ENCODE peak calls at places on chromosomes 16 and 17, in seven cellular contexts. H is thoracic aorta; V is foreskin fibroblast; D is mucosa of descending colon; Q is nephron progenitor cell; W is CD4-positive, alpha-beta T cell; E is neural crest cell. X is an unnamed sample.

GRCh38 chr17:32222621-32223020 is 43.0 kb upstream of the RHBDL3 start:
- DNase-seq in H (no peak), V (no peak), D (no peak), Q (no peak), W (no peak), E (no peak), X (no peak)

GRCh38 chr16:57680842-57681241 is 12.7 kb downstream of the ADGRG3 start:
- DNase-seq in H (no peak), V (no peak), D (no peak), Q (no peak), W (no peak), E (no peak), X (no peak)

GRCh38 chr17:42472709-42473521 is 14.2 kb downstream of the ATP6V0A1 start:
- DNase-seq in H (no peak), V (peak), D (no peak), Q (no peak), W (no peak), E (no peak), X (no peak)

GRCh38 chr16:80563807-80564206 is 23.0 kb downstream of the DYNLRB2 start:
- DNase-seq in H (no peak), V (no peak), D (no peak), Q (no peak), W (no peak), E (no peak), X (no peak)

GRCh38 chr16:84177740-84178070 is 9.2 kb downstream of the TAF1C start:
- DNase-seq in H (peak), V (peak), D (no peak), Q (no peak), W (no peak), E (no peak), X (no peak)

GRCh38 chr16:49462356-49462988 is 88.9 kb downstream of the C16orf78 start:
- DNase-seq in H (no peak), V (no peak), D (no peak), Q (no peak), W (no peak), E (no peak), X (no peak)

GRCh38 chr17:76079577-76080206 is 710 bp downstream of the ZACN start:
- DNase-seq in H (no peak), V (no peak), D (peak), Q (peak), W (no peak), E (no peak), X (peak)

GRCh38 chr17:36600936-36601302 is 464 bp upstream of the MRM1 start:
- DNase-seq in H (no peak), V (no peak), D (no peak), Q (no peak), W (no peak), E (no peak), X (no peak)

GRCh38 chr16:588639-588888 is 1.3 kb upstream of the RAB40C start:
- DNase-seq in H (peak), V (peak), D (peak), Q (peak), W (peak), E (peak), X (no peak)

DNA sequence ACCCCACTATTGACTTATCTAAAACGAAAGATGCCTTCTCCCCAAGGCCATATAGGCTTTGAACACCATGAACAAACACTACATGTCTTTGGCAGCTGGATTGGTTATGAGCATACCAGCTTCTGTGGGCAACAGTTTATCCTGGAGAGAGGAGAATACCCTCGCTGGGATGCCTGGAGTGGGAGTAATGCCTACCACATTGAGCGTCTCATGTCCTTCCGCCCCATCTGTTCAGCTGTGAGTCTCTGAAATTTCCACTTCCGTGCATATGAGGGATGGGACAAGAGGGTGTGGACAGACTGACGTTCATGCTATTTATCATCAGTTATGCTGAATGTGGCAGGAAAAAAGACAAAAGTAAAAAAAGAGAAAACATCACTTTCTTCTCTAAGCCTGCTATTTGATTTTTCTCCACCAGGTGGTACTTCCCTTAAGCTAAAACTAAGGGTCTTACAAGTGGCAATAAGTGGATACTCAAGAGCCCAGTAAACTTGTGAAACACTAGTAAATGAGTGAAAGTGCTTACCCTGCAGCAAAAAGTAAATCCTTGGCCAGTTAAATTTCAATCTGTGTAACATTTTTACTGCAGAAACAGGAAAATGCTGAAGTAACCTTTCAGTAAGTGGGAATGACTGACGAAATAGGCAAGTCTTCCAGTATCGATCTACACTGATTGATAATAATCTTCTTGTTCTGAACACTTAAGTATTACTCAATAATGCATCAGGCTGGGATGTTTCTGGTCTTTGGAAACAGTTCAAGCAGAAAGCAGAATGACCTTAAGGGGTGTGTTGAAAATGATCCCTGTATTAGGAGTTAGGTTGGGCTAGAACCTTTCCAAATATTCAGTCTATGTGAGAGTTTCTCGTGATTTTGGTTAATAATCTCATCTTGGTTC is 5.6 kb downstream of the CRYBA1 start:
- DNase-seq in H (no peak), V (peak), D (no peak), Q (no peak), W (no peak), E (no peak), X (peak)
- TF ChIP-seq CTCF in H (peak), V (peak), D (no peak), Q (peak), W (peak), E (peak), X (no peak)

GRCh38 chr17:74165811-74166365 is 37.6 kb upstream of the RPL38 start:
- DNase-seq in H (no peak), V (no peak), D (no peak), Q (no peak), W (no peak), E (no peak), X (no peak)
- TF ChIP-seq CTCF in H (no peak), V (no peak), D (no peak), Q (no peak), W (no peak), E (no peak), X (no peak)

DNA sequence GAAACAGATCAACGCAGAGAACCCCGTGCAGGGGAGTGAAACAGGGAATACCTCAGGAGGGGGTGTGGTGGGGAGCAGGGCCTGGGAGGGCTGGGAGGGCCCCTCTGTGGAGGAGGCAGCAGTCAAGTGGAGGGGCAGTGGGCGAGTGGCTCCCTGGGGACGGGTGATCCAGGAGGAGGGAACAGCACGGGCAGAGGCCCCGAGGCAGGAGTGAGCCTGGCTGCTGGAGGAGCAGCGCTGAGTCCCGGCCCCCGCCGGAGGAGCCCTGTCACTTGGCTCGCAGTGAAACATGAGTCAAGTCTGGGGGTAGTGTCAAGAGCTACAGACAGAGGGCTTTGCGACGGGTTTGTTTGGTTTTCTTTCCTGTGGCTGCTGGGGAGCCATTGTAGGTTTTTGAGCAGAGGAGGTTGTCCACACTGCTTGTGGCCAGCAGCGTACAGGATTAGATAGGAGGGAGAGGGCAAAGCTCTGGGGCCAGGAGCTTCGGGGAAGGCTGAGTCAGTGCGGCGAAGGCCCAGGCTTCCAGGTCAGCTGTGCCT is 115.7 kb upstream of the CIBAR2 start:
- DNase-seq in H (no peak), V (peak), D (no peak), Q (peak), W (no peak), E (no peak), X (peak)
- TF ChIP-seq CTCF in H (peak), V (no peak), D (no peak), Q (no peak), W (no peak), E (peak), X (no peak)

DNA sequence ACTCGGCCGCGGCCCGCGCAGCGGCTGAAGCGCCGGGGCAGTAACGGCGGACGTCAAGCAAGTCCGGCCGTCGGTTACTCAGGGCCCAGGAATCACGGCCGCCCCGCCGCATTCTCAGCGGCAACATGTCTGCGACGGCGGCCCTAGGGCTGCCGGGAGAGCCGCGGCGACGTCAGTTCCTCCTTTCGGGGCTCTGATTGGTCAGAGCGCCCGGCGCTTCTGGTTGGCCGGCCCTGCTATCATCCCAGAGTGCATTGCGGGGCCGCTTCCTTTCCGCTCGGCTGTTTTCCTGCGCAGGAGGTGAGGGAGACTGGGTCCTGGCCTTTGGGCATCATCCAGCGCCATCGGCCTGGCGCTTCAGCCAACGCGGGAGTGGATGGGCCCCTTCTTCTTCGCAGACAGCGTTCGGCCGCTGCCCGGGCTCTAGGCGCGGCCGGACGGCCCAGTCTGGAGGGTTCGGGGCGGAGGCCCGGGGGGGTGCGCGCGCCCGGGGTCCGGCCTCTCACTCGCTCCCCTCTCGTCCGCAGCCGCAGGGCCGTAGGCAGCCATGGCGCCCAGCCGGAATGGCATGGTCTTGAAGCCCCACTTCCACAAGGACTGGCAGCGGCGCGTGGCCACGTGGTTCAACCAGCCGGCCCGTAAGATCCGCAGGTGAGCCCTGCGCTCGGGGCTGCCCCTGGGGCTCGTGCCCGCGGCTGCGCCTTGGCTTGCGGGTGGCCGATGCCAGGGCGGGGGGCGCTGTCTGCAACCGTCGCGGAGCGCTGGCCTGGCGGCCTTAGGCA is at the start of gene RPL13:
- DNase-seq in H (peak), V (peak), D (peak), Q (peak), W (peak), E (peak), X (peak)
- TF ChIP-seq CTCF in H (no peak), V (no peak), D (no peak), Q (no peak), W (no peak), E (no peak), X (no peak)

X was measured in GM20000.